ENCODE peak calls at places on chromosomes 11 and 22, in seven cellular contexts. F is SHP77 treated with DMSO at 0.1 percent for 48 hours; Y is WTC11; L is CD4-positive, alpha-beta memory T cell; S is kidney tubule cell; T is tibial nerve; P is nucleus accumbens. E is an unnamed sample.

GRCh38 chr11:125402436-125402835 is 93.6 kb downstream of the FEZ1 start:
- DNase-seq in P (no peak), S (peak), Y (no peak), F (no peak), L (no peak), T (no peak), E (peak)

GRCh38 chr11:120547871-120548681 is 36.5 kb downstream of the GRIK4 start:
- DNase-seq in S (peak), L (no peak), Y (no peak), P (peak), T (peak), F (peak), E (peak)

GRCh38 chr11:74072286-74072685 is 63.4 kb upstream of the UCP3 start:
- DNase-seq in Y (no peak), F (no peak), L (no peak), T (no peak), P (no peak), S (no peak), E (no peak)

GRCh38 chr22:25120093-25120561 is 79.5 kb upstream of the CRYBB3 start:
- DNase-seq in T (no peak), L (no peak), S (peak), P (no peak), F (peak), Y (no peak), E (no peak)

GRCh38 chr22:20867179-20868099 is 8.6 kb downstream of the SNAP29 start:
- DNase-seq in T (peak), F (no peak), Y (no peak), P (no peak), S (peak), L (no peak), E (peak)

GRCh38 chr11:117919326-117920275 is 9.6 kb downstream of the TMPRSS13 start:
- DNase-seq in F (no peak), T (no peak), P (no peak), S (peak), L (no peak), Y (no peak), E (no peak)

GRCh38 chr22:48630848-48631247 is 1196.8 kb downstream of the BRD1 start:
- DNase-seq in P (no peak), Y (no peak), S (no peak), L (no peak), T (no peak), F (no peak), E (no peak)

GRCh38 chr11:69429716-69430491 is 51.6 kb upstream of the LINC01488 start:
- DNase-seq in S (no peak), P (no peak), F (no peak), Y (no peak), T (no peak), L (no peak), E (no peak)

GRCh38 chr11:86101941-86102407 is 33.1 kb upstream of the PICALM start:
- DNase-seq in P (no peak), F (no peak), Y (no peak), T (no peak), L (no peak), S (peak), E (no peak)

GRCh38 chr11:69919659-69920499 is 100.7 kb upstream of the FGF3 start:
- DNase-seq in L (no peak), T (peak), Y (peak), S (no peak), P (no peak), F (no peak), E (no peak)

GRCh38 chr22:40258463-40259046 is 80.8 kb downstream of the TNRC6B start:
- DNase-seq in P (no peak), L (peak), F (no peak), T (no peak), S (peak), Y (no peak), E (no peak)

E was measured in gastrocnemius medialis.